ENCODE peak calls at places on chromosomes 16 and 17, in seven cellular contexts. One of them, this sample, is unnamed. For H3K4me1, the result is how much of the 10 kb centered on the place peaks cover.

GRCh38 chr17:73947281-73947975 is 256.1 kb upstream of the RPL38 start:
- DNase-seq in A549: no peak
- DNase-seq in tibial artery: no peak
- DNase-seq in heart left ventricle: no peak
- DNase-seq in right lobe of liver: no peak
- DNase-seq in stomach: no peak
- DNase-seq in IMR-90: no peak
- DNase-seq in this sample: no peak

GRCh38 chr16:73205153-73205549 is 157.2 kb upstream of the ZFHX3 start:
- DNase-seq in A549: no peak
- DNase-seq in tibial artery: no peak
- DNase-seq in heart left ventricle: no peak
- DNase-seq in right lobe of liver: no peak
- DNase-seq in stomach: no peak
- DNase-seq in IMR-90: no peak
- DNase-seq in this sample: no peak

GRCh38 chr17:77905266-77905665 is 53.2 kb upstream of the TNRC6C start:
- DNase-seq in A549: no peak
- DNase-seq in tibial artery: no peak
- DNase-seq in heart left ventricle: no peak
- DNase-seq in right lobe of liver: no peak
- DNase-seq in stomach: no peak
- DNase-seq in IMR-90: no peak
- DNase-seq in this sample: no peak

GRCh38 chr16:85162478-85163277 is 50.4 kb upstream of the CIBAR2 start:
- DNase-seq in A549: no peak
- DNase-seq in tibial artery: peak
- DNase-seq in heart left ventricle: peak
- DNase-seq in right lobe of liver: no peak
- DNase-seq in stomach: no peak
- DNase-seq in IMR-90: peak
- DNase-seq in this sample: no peak

GRCh38 chr17:38352245-38353083 is 820 bp downstream of the SOCS7 start:
- DNase-seq in A549: no peak
- DNase-seq in tibial artery: peak
- DNase-seq in heart left ventricle: peak
- DNase-seq in right lobe of liver: peak
- DNase-seq in stomach: peak
- DNase-seq in IMR-90: no peak
- DNase-seq in this sample: no peak

GRCh38 chr16:15960124-15960971 is 10.9 kb downstream of the ABCC1 start:
- DNase-seq in A549: no peak
- DNase-seq in tibial artery: no peak
- DNase-seq in heart left ventricle: no peak
- DNase-seq in right lobe of liver: no peak
- DNase-seq in stomach: no peak
- DNase-seq in IMR-90: no peak
- DNase-seq in this sample: no peak

GRCh38 chr17:52064791-52065211 is 93.7 kb downstream of the CA10 start:
- DNase-seq in A549: no peak
- DNase-seq in tibial artery: no peak
- DNase-seq in heart left ventricle: no peak
- DNase-seq in right lobe of liver: no peak
- DNase-seq in stomach: no peak
- DNase-seq in IMR-90: no peak
- DNase-seq in this sample: no peak

GRCh38 chr17:42248351-42249179 is 27.6 kb downstream of the STAT5B start:
- DNase-seq in A549: no peak
- DNase-seq in tibial artery: peak
- DNase-seq in heart left ventricle: peak
- DNase-seq in right lobe of liver: peak
- DNase-seq in stomach: peak
- DNase-seq in IMR-90: peak
- DNase-seq in this sample: no peak

GRCh38 chr16:63403792-63404191 is 1367.6 kb upstream of the CDH8 start:
- DNase-seq in A549: no peak
- DNase-seq in tibial artery: no peak
- DNase-seq in heart left ventricle: no peak
- DNase-seq in right lobe of liver: peak
- DNase-seq in stomach: no peak
- DNase-seq in IMR-90: no peak
- DNase-seq in this sample: no peak

GRCh38 chr17:75847595-75848522 is 3.7 kb upstream of the UNC13D start:
- DNase-seq in A549: no peak
- DNase-seq in tibial artery: no peak
- DNase-seq in heart left ventricle: no peak
- DNase-seq in right lobe of liver: no peak
- DNase-seq in stomach: no peak
- DNase-seq in IMR-90: no peak
- DNase-seq in this sample: no peak

GRCh38 chr17:75848523-75849303 is 4.5 kb upstream of the UNC13D start:
- DNase-seq in A549: peak
- DNase-seq in tibial artery: peak
- DNase-seq in heart left ventricle: peak
- DNase-seq in right lobe of liver: peak
- DNase-seq in stomach: peak
- DNase-seq in IMR-90: peak
- DNase-seq in this sample: peak

GRCh38 chr17:75850928-75851692 is 4.0 kb downstream of the WBP2 start:
- DNase-seq in A549: no peak
- DNase-seq in tibial artery: no peak
- DNase-seq in heart left ventricle: peak
- DNase-seq in right lobe of liver: peak
- DNase-seq in stomach: no peak
- DNase-seq in IMR-90: no peak
- DNase-seq in this sample: no peak

GRCh38 chr17:75849304-75849695 is 5.1 kb upstream of the UNC13D start:
- DNase-seq in A549: no peak
- DNase-seq in tibial artery: no peak
- DNase-seq in heart left ventricle: no peak
- DNase-seq in right lobe of liver: no peak
- DNase-seq in stomach: no peak
- DNase-seq in IMR-90: no peak
- DNase-seq in this sample: no peak

DNA sequence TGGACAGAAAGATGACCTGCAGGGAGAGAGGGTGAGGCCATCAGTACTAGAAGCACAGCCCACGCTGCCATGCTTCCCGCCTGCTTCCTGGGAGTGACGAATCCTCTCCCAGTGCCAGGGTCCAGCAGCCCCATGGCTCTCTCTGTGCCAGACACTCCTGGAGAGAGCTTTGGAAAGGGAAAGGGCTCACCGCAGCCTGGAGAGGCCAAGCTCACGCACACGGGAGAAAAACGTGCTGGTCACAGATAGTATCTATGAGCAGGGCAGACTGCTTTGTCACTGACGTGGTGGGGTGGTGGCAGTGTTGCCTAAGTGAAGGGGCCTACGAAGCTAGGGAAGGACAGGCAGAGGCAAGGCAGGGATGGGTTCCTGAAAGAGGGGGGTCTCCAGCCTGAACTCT is 5.4 kb downstream of the WBP2 start:
- DNase-seq in A549: no peak
- DNase-seq in tibial artery: no peak
- DNase-seq in heart left ventricle: no peak
- DNase-seq in right lobe of liver: peak
- DNase-seq in stomach: no peak
- DNase-seq in IMR-90: no peak
- DNase-seq in this sample: no peak
- H3K4me1 ChIP-seq in A549: under half
- H3K4me1 ChIP-seq in tibial artery: half or more
- H3K4me1 ChIP-seq in heart left ventricle: under half
- H3K4me1 ChIP-seq in right lobe of liver: under half
- H3K4me1 ChIP-seq in stomach: half or more
- H3K4me1 ChIP-seq in IMR-90: under half
- H3K4me1 ChIP-seq in this sample: half or more

GRCh38 chr17:80824549-80825470 is 166.8 kb upstream of the CHMP6 start:
- DNase-seq in A549: no peak
- DNase-seq in tibial artery: no peak
- DNase-seq in heart left ventricle: no peak
- DNase-seq in right lobe of liver: peak
- DNase-seq in stomach: no peak
- DNase-seq in IMR-90: no peak
- DNase-seq in this sample: no peak
- H3K27ac ChIP-seq in A549: no peak
- H3K27ac ChIP-seq in tibial artery: no peak
- H3K27ac ChIP-seq in heart left ventricle: no peak
- H3K27ac ChIP-seq in right lobe of liver: no peak
- H3K27ac ChIP-seq in stomach: no peak
- H3K27ac ChIP-seq in IMR-90: peak
- H3K27ac ChIP-seq in this sample: no peak

DNA sequence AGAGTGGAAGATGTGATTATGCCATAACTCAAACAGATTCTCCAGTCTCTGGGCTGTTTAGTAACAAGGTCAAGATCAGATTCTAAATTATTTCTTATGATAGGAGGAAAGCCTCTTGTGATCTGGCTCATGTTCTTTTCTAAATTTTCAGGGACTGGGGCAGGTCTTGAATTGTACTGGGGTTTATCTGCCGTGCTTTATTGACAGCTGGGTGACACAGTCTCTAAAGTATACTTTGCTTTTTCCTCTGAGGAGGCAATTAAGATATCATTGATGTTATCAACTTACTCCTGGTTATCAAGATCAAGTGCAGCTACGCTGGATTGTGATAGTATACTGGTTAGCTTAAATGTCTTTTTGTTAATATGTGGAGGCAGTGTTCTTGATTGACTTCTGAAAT is 377.2 kb downstream of the CNTNAP4 start:
- DNase-seq in A549: no peak
- DNase-seq in tibial artery: no peak
- DNase-seq in heart left ventricle: no peak
- DNase-seq in right lobe of liver: no peak
- DNase-seq in stomach: no peak
- DNase-seq in IMR-90: no peak
- DNase-seq in this sample: no peak
- H3K4me1 ChIP-seq in A549: under half
- H3K4me1 ChIP-seq in tibial artery: under half
- H3K4me1 ChIP-seq in heart left ventricle: under half
- H3K4me1 ChIP-seq in right lobe of liver: under half
- H3K4me1 ChIP-seq in stomach: under half
- H3K4me1 ChIP-seq in IMR-90: under half
- H3K4me1 ChIP-seq in this sample: under half

GRCh38 chr16:4377573-4378146 is 6.0 kb downstream of the VASN start:
- DNase-seq in A549: no peak
- DNase-seq in tibial artery: no peak
- DNase-seq in heart left ventricle: no peak
- DNase-seq in right lobe of liver: no peak
- DNase-seq in stomach: peak
- DNase-seq in IMR-90: no peak
- DNase-seq in this sample: no peak

GRCh38 chr16:4375717-4376116 is 4.1 kb downstream of the VASN start:
- DNase-seq in A549: no peak
- DNase-seq in tibial artery: no peak
- DNase-seq in heart left ventricle: no peak
- DNase-seq in right lobe of liver: no peak
- DNase-seq in stomach: no peak
- DNase-seq in IMR-90: no peak
- DNase-seq in this sample: peak

GRCh38 chr16:4378202-4378666 is 6.6 kb downstream of the VASN start:
- DNase-seq in A549: no peak
- DNase-seq in tibial artery: peak
- DNase-seq in heart left ventricle: peak
- DNase-seq in right lobe of liver: no peak
- DNase-seq in stomach: no peak
- DNase-seq in IMR-90: no peak
- DNase-seq in this sample: no peak

GRCh38 chr16:4376820-4377572 is 5.3 kb downstream of the VASN start:
- DNase-seq in A549: no peak
- DNase-seq in tibial artery: no peak
- DNase-seq in heart left ventricle: no peak
- DNase-seq in right lobe of liver: no peak
- DNase-seq in stomach: no peak
- DNase-seq in IMR-90: no peak
- DNase-seq in this sample: no peak

GRCh38 chr16:4376126-4376819 is 4.6 kb downstream of the VASN start:
- DNase-seq in A549: no peak
- DNase-seq in tibial artery: peak
- DNase-seq in heart left ventricle: peak
- DNase-seq in right lobe of liver: peak
- DNase-seq in stomach: peak
- DNase-seq in IMR-90: peak
- DNase-seq in this sample: no peak
- H3K27ac ChIP-seq in A549: peak
- H3K27ac ChIP-seq in tibial artery: peak
- H3K27ac ChIP-seq in heart left ventricle: peak
- H3K27ac ChIP-seq in right lobe of liver: peak
- H3K27ac ChIP-seq in stomach: peak
- H3K27ac ChIP-seq in IMR-90: peak
- H3K27ac ChIP-seq in this sample: peak

GRCh38 chr16:68987734-68988457 is 117.6 kb upstream of the HAS3 start:
- DNase-seq in A549: no peak
- DNase-seq in tibial artery: no peak
- DNase-seq in heart left ventricle: no peak
- DNase-seq in right lobe of liver: no peak
- DNase-seq in stomach: no peak
- DNase-seq in IMR-90: no peak
- DNase-seq in this sample: no peak
- H3K4me1 ChIP-seq in A549: under half
- H3K4me1 ChIP-seq in tibial artery: under half
- H3K4me1 ChIP-seq in heart left ventricle: under half
- H3K4me1 ChIP-seq in right lobe of liver: under half
- H3K4me1 ChIP-seq in stomach: under half
- H3K4me1 ChIP-seq in IMR-90: under half
- H3K4me1 ChIP-seq in this sample: under half

GRCh38 chr17:82697808-82698064 is 762 bp downstream of the RAB40B start:
- DNase-seq in A549: no peak
- DNase-seq in tibial artery: no peak
- DNase-seq in heart left ventricle: no peak
- DNase-seq in right lobe of liver: no peak
- DNase-seq in stomach: no peak
- DNase-seq in IMR-90: no peak
- DNase-seq in this sample: no peak
- H3K27ac ChIP-seq in A549: peak
- H3K27ac ChIP-seq in tibial artery: peak
- H3K27ac ChIP-seq in heart left ventricle: no peak
- H3K27ac ChIP-seq in right lobe of liver: no peak
- H3K27ac ChIP-seq in stomach: peak
- H3K27ac ChIP-seq in IMR-90: no peak
- H3K27ac ChIP-seq in this sample: no peak

GRCh38 chr16:89178453-89179147 is 7.1 kb downstream of the CDH15 start:
- DNase-seq in A549: no peak
- DNase-seq in tibial artery: no peak
- DNase-seq in heart left ventricle: no peak
- DNase-seq in right lobe of liver: no peak
- DNase-seq in stomach: no peak
- DNase-seq in IMR-90: no peak
- DNase-seq in this sample: no peak
- H3K4me1 ChIP-seq in A549: under half
- H3K4me1 ChIP-seq in tibial artery: under half
- H3K4me1 ChIP-seq in heart left ventricle: under half
- H3K4me1 ChIP-seq in right lobe of liver: under half
- H3K4me1 ChIP-seq in stomach: under half
- H3K4me1 ChIP-seq in IMR-90: under half
- H3K4me1 ChIP-seq in this sample: under half

GRCh38 chr16:19698480-19699465 is 19.3 kb downstream of the KNOP1 start:
- DNase-seq in A549: no peak
- DNase-seq in tibial artery: no peak
- DNase-seq in heart left ventricle: no peak
- DNase-seq in right lobe of liver: peak
- DNase-seq in stomach: no peak
- DNase-seq in IMR-90: peak
- DNase-seq in this sample: no peak
- H3K27ac ChIP-seq in A549: peak
- H3K27ac ChIP-seq in tibial artery: no peak
- H3K27ac ChIP-seq in heart left ventricle: no peak
- H3K27ac ChIP-seq in right lobe of liver: no peak
- H3K27ac ChIP-seq in stomach: peak
- H3K27ac ChIP-seq in IMR-90: no peak
- H3K27ac ChIP-seq in this sample: no peak

This sample was measured in PC-9.